ENCODE peak calls at places on chromosomes 4 and X, in nine cellular contexts. One of them, this sample, is unnamed.

GRCh38 chr4:179130122-179130714 is 1688.0 kb upstream of the AGA start:
- DNase-seq in HL-60: no peak
- DNase-seq in HCT116: no peak
- DNase-seq in GM23338: no peak
- DNase-seq in HepG2: no peak
- DNase-seq in K562: no peak
- DNase-seq in A549: no peak
- DNase-seq in GM12878: peak; percentile 34
- DNase-seq in SK-N-SH: no peak
- DNase-seq in this sample: no peak

GRCh38 chr4:23022032-23022431 is 329.3 kb downstream of the GBA3 start:
- DNase-seq in HL-60: no peak
- DNase-seq in HCT116: no peak
- DNase-seq in GM23338: no peak
- DNase-seq in HepG2: no peak
- DNase-seq in K562: no peak
- DNase-seq in A549: peak; percentile 20
- DNase-seq in GM12878: no peak
- DNase-seq in SK-N-SH: no peak
- DNase-seq in this sample: no peak

GRCh38 chr4:186554485-186554884 is 882 bp downstream of the MTNR1A start:
- DNase-seq in HL-60: no peak
- DNase-seq in HCT116: peak; percentile 37
- DNase-seq in GM23338: peak; percentile 76
- DNase-seq in HepG2: peak; percentile 14
- DNase-seq in K562: no peak
- DNase-seq in A549: peak; percentile 28
- DNase-seq in GM12878: no peak
- DNase-seq in SK-N-SH: no peak
- DNase-seq in this sample: no peak

GRCh38 chr4:169791527-169792156 is 33.9 kb upstream of the HPF1 start:
- DNase-seq in HL-60: peak; percentile 23
- DNase-seq in HCT116: peak; percentile 85
- DNase-seq in GM23338: peak; percentile 73
- DNase-seq in HepG2: peak; percentile 54
- DNase-seq in K562: peak; percentile 29
- DNase-seq in A549: peak; percentile 37
- DNase-seq in GM12878: no peak
- DNase-seq in SK-N-SH: peak; percentile 81
- DNase-seq in this sample: peak; percentile 24

GRCh38 chrX:110167952-110168451 is 149.9 kb downstream of the AMMECR1 start:
- DNase-seq in HL-60: peak; percentile 21
- DNase-seq in HCT116: no peak
- DNase-seq in GM23338: peak; percentile 74
- DNase-seq in HepG2: no peak
- DNase-seq in K562: peak; percentile 75
- DNase-seq in A549: peak; percentile 25
- DNase-seq in GM12878: no peak
- DNase-seq in SK-N-SH: peak; percentile 43
- DNase-seq in this sample: no peak

GRCh38 chrX:109489174-109489573 is 7.3 kb upstream of the GUCY2F start:
- DNase-seq in HL-60: no peak
- DNase-seq in HCT116: no peak
- DNase-seq in GM23338: no peak
- DNase-seq in HepG2: no peak
- DNase-seq in K562: no peak
- DNase-seq in A549: no peak
- DNase-seq in GM12878: no peak
- DNase-seq in SK-N-SH: no peak
- DNase-seq in this sample: no peak

GRCh38 chrX:118153270-118153669 is 36.7 kb upstream of the KLHL13 start:
- DNase-seq in HL-60: no peak
- DNase-seq in HCT116: no peak
- DNase-seq in GM23338: no peak
- DNase-seq in HepG2: no peak
- DNase-seq in K562: no peak
- DNase-seq in A549: no peak
- DNase-seq in GM12878: no peak
- DNase-seq in SK-N-SH: no peak
- DNase-seq in this sample: no peak

GRCh38 chr4:6494431-6495295 is 22.2 kb upstream of the PPP2R2C start:
- DNase-seq in HL-60: no peak
- DNase-seq in HCT116: no peak
- DNase-seq in GM23338: no peak
- DNase-seq in HepG2: no peak
- DNase-seq in K562: no peak
- DNase-seq in A549: no peak
- DNase-seq in GM12878: no peak
- DNase-seq in SK-N-SH: no peak
- DNase-seq in this sample: no peak

GRCh38 chr4:152935138-152935537 is 985 bp upstream of the FHDC1 start:
- DNase-seq in HL-60: peak; percentile 44
- DNase-seq in HCT116: peak; percentile 16
- DNase-seq in GM23338: peak; percentile 86
- DNase-seq in HepG2: no peak
- DNase-seq in K562: peak; percentile 64
- DNase-seq in A549: peak; percentile 18
- DNase-seq in GM12878: no peak
- DNase-seq in SK-N-SH: no peak
- DNase-seq in this sample: no peak

GRCh38 chr4:53005149-53005546 is 143.0 kb downstream of the RASL11B start:
- DNase-seq in HL-60: peak; percentile 5
- DNase-seq in HCT116: no peak
- DNase-seq in GM23338: no peak
- DNase-seq in HepG2: peak; percentile 18
- DNase-seq in K562: no peak
- DNase-seq in A549: no peak
- DNase-seq in GM12878: no peak
- DNase-seq in SK-N-SH: no peak
- DNase-seq in this sample: no peak

GRCh38 chr4:678331-678734 is 4.0 kb downstream of the MYL5 start:
- DNase-seq in HL-60: no peak
- DNase-seq in HCT116: no peak
- DNase-seq in GM23338: no peak
- DNase-seq in HepG2: no peak
- DNase-seq in K562: no peak
- DNase-seq in A549: no peak
- DNase-seq in GM12878: no peak
- DNase-seq in SK-N-SH: no peak
- DNase-seq in this sample: no peak

GRCh38 chrX:45843518-45843917 is 642.8 kb upstream of the DIPK2B start:
- DNase-seq in HL-60: peak; percentile 5
- DNase-seq in HCT116: no peak
- DNase-seq in GM23338: no peak
- DNase-seq in HepG2: no peak
- DNase-seq in K562: no peak
- DNase-seq in A549: no peak
- DNase-seq in GM12878: no peak
- DNase-seq in SK-N-SH: no peak
- DNase-seq in this sample: no peak

GRCh38 chrX:66728818-66729271 is 90.0 kb upstream of the EDA2R start:
- DNase-seq in HL-60: peak; percentile 60
- DNase-seq in HCT116: no peak
- DNase-seq in GM23338: peak; percentile 68
- DNase-seq in HepG2: peak; percentile 6
- DNase-seq in K562: peak; percentile 55
- DNase-seq in A549: peak; percentile 30
- DNase-seq in GM12878: no peak
- DNase-seq in SK-N-SH: peak; percentile 35
- DNase-seq in this sample: no peak

GRCh38 chr4:184309241-184310170 is 91.8 kb upstream of the ENPP6 start:
- DNase-seq in HL-60: no peak
- DNase-seq in HCT116: no peak
- DNase-seq in GM23338: no peak
- DNase-seq in HepG2: no peak
- DNase-seq in K562: no peak
- DNase-seq in A549: no peak
- DNase-seq in GM12878: no peak
- DNase-seq in SK-N-SH: no peak
- DNase-seq in this sample: no peak

GRCh38 chr4:99859618-99860017 is 34.6 kb downstream of the LAMTOR3 start:
- DNase-seq in HL-60: no peak
- DNase-seq in HCT116: no peak
- DNase-seq in GM23338: no peak
- DNase-seq in HepG2: no peak
- DNase-seq in K562: no peak
- DNase-seq in A549: no peak
- DNase-seq in GM12878: peak; percentile 32
- DNase-seq in SK-N-SH: no peak
- DNase-seq in this sample: no peak

DNA sequence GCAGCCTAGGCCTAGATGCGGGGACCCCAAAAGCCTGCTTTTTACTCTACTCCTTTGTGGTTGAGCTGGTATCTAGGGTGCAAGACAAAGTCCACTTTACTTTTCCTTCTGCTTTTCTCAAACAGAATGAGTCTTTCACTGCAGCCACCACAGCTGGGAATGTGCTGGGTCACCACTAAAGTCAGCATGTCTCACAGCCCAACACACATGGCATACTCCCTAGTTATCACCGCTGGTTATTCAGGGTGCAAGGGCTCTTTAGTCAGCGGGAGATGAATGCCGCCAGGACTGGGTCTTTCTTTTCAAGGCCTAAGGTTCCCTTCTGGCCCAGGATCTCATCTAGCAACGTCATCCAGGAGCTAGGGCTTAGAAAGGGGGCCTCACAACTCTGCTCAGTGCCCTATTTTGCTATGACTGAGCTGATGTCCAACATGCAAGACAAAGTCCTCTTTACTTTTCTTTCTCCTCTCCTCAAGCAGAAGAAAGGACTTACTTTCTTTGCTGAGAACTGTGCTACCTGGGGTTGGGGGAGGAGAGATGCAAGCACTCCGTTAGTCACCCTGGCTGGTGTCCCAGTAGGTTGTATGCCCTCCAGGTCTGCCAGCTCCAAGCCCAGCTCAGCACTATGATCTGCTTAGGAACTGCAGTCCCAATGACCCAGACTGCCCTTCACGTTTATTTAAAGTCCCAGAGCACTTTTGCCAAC is 22.9 kb upstream of the STPG2 start:
- DNase-seq in HL-60: no peak
- DNase-seq in HCT116: peak; percentile 41
- DNase-seq in GM23338: no peak
- DNase-seq in HepG2: no peak
- DNase-seq in K562: no peak
- DNase-seq in A549: peak; percentile 20
- DNase-seq in GM12878: no peak
- DNase-seq in SK-N-SH: no peak
- DNase-seq in this sample: no peak
- TF ChIP-seq REST in HL-60: no peak
- TF ChIP-seq REST in HCT116: no peak
- TF ChIP-seq REST in GM23338: no peak
- TF ChIP-seq REST in HepG2: no peak
- TF ChIP-seq REST in K562: no peak
- TF ChIP-seq REST in A549: no peak
- TF ChIP-seq REST in GM12878: no peak
- TF ChIP-seq REST in SK-N-SH: no peak
- TF ChIP-seq REST in this sample: no peak

GRCh38 chrX:2320580-2321327 is 180.0 kb downstream of the DHRSX start:
- DNase-seq in HL-60: peak; percentile 88
- DNase-seq in HCT116: no peak
- DNase-seq in GM23338: no peak
- DNase-seq in HepG2: peak; percentile 97
- DNase-seq in K562: no peak
- DNase-seq in A549: peak; percentile 35
- DNase-seq in GM12878: no peak
- DNase-seq in SK-N-SH: peak; percentile 37
- DNase-seq in this sample: no peak
- TF ChIP-seq REST in HL-60: no peak
- TF ChIP-seq REST in HCT116: no peak
- TF ChIP-seq REST in GM23338: no peak
- TF ChIP-seq REST in HepG2: no peak
- TF ChIP-seq REST in K562: no peak
- TF ChIP-seq REST in A549: no peak
- TF ChIP-seq REST in GM12878: no peak
- TF ChIP-seq REST in SK-N-SH: no peak
- TF ChIP-seq REST in this sample: no peak

GRCh38 chrX:85024044-85024443 is 20.4 kb downstream of the APOOL start:
- DNase-seq in HL-60: no peak
- DNase-seq in HCT116: no peak
- DNase-seq in GM23338: no peak
- DNase-seq in HepG2: no peak
- DNase-seq in K562: no peak
- DNase-seq in A549: no peak
- DNase-seq in GM12878: no peak
- DNase-seq in SK-N-SH: no peak
- DNase-seq in this sample: no peak
- TF ChIP-seq REST in HL-60: no peak
- TF ChIP-seq REST in HCT116: no peak
- TF ChIP-seq REST in GM23338: no peak
- TF ChIP-seq REST in HepG2: no peak
- TF ChIP-seq REST in K562: no peak
- TF ChIP-seq REST in A549: no peak
- TF ChIP-seq REST in GM12878: no peak
- TF ChIP-seq REST in SK-N-SH: no peak
- TF ChIP-seq REST in this sample: no peak

GRCh38 chr4:8730159-8730558 is 137.6 kb downstream of the CPZ start:
- DNase-seq in HL-60: no peak
- DNase-seq in HCT116: no peak
- DNase-seq in GM23338: no peak
- DNase-seq in HepG2: no peak
- DNase-seq in K562: no peak
- DNase-seq in A549: no peak
- DNase-seq in GM12878: no peak
- DNase-seq in SK-N-SH: no peak
- DNase-seq in this sample: no peak

GRCh38 chr4:8727546-8728510 is 135.3 kb downstream of the CPZ start:
- DNase-seq in HL-60: no peak
- DNase-seq in HCT116: no peak
- DNase-seq in GM23338: no peak
- DNase-seq in HepG2: no peak
- DNase-seq in K562: no peak
- DNase-seq in A549: no peak
- DNase-seq in GM12878: no peak
- DNase-seq in SK-N-SH: peak; percentile 12
- DNase-seq in this sample: no peak

GRCh38 chr4:8730681-8731080 is 138.1 kb downstream of the CPZ start:
- DNase-seq in HL-60: no peak
- DNase-seq in HCT116: no peak
- DNase-seq in GM23338: no peak
- DNase-seq in HepG2: no peak
- DNase-seq in K562: no peak
- DNase-seq in A549: no peak
- DNase-seq in GM12878: no peak
- DNase-seq in SK-N-SH: no peak
- DNase-seq in this sample: no peak

GRCh38 chr4:8728536-8729407 is 136.2 kb downstream of the CPZ start:
- DNase-seq in HL-60: no peak
- DNase-seq in HCT116: no peak
- DNase-seq in GM23338: no peak
- DNase-seq in HepG2: no peak
- DNase-seq in K562: no peak
- DNase-seq in A549: no peak
- DNase-seq in GM12878: no peak
- DNase-seq in SK-N-SH: peak; percentile 14
- DNase-seq in this sample: no peak

GRCh38 chr4:8729408-8730149 is 137.0 kb downstream of the CPZ start:
- DNase-seq in HL-60: no peak
- DNase-seq in HCT116: no peak
- DNase-seq in GM23338: no peak
- DNase-seq in HepG2: no peak
- DNase-seq in K562: no peak
- DNase-seq in A549: no peak
- DNase-seq in GM12878: no peak
- DNase-seq in SK-N-SH: peak; percentile 5
- DNase-seq in this sample: no peak
- TF ChIP-seq REST in HL-60: no peak
- TF ChIP-seq REST in HCT116: no peak
- TF ChIP-seq REST in GM23338: no peak
- TF ChIP-seq REST in HepG2: no peak
- TF ChIP-seq REST in K562: no peak
- TF ChIP-seq REST in A549: no peak
- TF ChIP-seq REST in GM12878: no peak
- TF ChIP-seq REST in SK-N-SH: no peak
- TF ChIP-seq REST in this sample: no peak

This sample was measured in Panc1.